ENCODE peak calls at places on chromosomes 12 and 14, in four cellular contexts. D is GM12878, O is K562, Z is HepG2. C is an unnamed sample.
A peak's percentile ranks its signal among the peaks of the same experiment; 100 is the strongest.

GRCh38 chr14:32560213-32560857 is 231.2 kb downstream of the AKAP6 start:
- DNase-seq in O (peak; percentile 40), D (no peak), Z (peak; percentile 82), C (peak; percentile 59)

GRCh38 chr12:1474567-1475153 is 119.7 kb downstream of the FBXL14 start:
- DNase-seq in O (no peak), Z (no peak), D (no peak), C (peak; percentile 31)

GRCh38 chr12:124389537-124390441 is 94.9 kb downstream of the RFLNA start:
- DNase-seq in Z (peak; percentile 38), D (no peak), O (no peak), C (no peak)

GRCh38 chr12:63989301-63989845 is 144.9 kb downstream of the SRGAP1 start:
- DNase-seq in D (no peak), Z (peak; percentile 55), O (no peak), C (no peak)

GRCh38 chr12:13211859-13212664 is 15.5 kb downstream of the EMP1 start:
- DNase-seq in Z (peak; percentile 47), D (no peak), O (peak; percentile 41), C (peak; percentile 56)

GRCh38 chr14:97978336-97978735 is 1181.2 kb downstream of the VRK1 start:
- DNase-seq in D (no peak), O (no peak), Z (no peak), C (peak; percentile 56)

GRCh38 chr12:30989754-30990153 is 63.2 kb downstream of the TSPAN11 start:
- DNase-seq in D (no peak), O (peak; percentile 31), Z (peak; percentile 39), C (peak; percentile 67)

GRCh38 chr14:96597680-96598079 is 95.5 kb downstream of the PAPOLA start:
- DNase-seq in Z (no peak), D (no peak), O (no peak), C (no peak)

GRCh38 chr14:81302613-81303012 is 81.9 kb upstream of the GTF2A1 start:
- DNase-seq in D (no peak), Z (peak; percentile 27), O (peak; percentile 24), C (no peak)

GRCh38 chr14:105050551-105050897 is 14.7 kb downstream of the GPR132 start:
- DNase-seq in O (peak; percentile 35), D (no peak), Z (peak; percentile 30), C (peak; percentile 67)

GRCh38 chr14:63468273-63468672 is 74.9 kb downstream of the PPP2R5E start:
- DNase-seq in O (no peak), Z (no peak), D (peak; percentile 35), C (no peak)

GRCh38 chr12:11795910-11796459 is 146.5 kb downstream of the ETV6 start:
- DNase-seq in O (no peak), D (no peak), Z (peak; percentile 70), C (no peak)

GRCh38 chr14:35155962-35156361 is 33.6 kb downstream of the PRORP start:
- DNase-seq in Z (no peak), O (no peak), D (no peak), C (peak; percentile 21)

GRCh38 chr12:91287753-91288152 is 105.1 kb upstream of the DCN start:
- DNase-seq in O (no peak), D (no peak), Z (no peak), C (no peak)

GRCh38 chr12:522692-523378 is 63.1 kb downstream of the B4GALNT3 start:
- DNase-seq in Z (no peak), O (no peak), D (no peak), C (peak; percentile 30)

GRCh38 chr12:27561535-27562350 is 37.7 kb downstream of the PPFIBP1 start:
- DNase-seq in D (no peak), O (no peak), Z (no peak), C (no peak)

GRCh38 chr14:100755649-100756048 is 29.0 kb downstream of the DLK1 start:
- DNase-seq in Z (no peak), D (no peak), O (peak; percentile 39), C (no peak)

GRCh38 chr14:21557084-21557901 is 22.6 kb downstream of the OR10G3 start:
- DNase-seq in D (peak; percentile 61), Z (peak; percentile 99), O (peak; percentile 49), C (peak; percentile 65)

GRCh38 chr12:81517296-81517695 is 241.9 kb downstream of the PPFIA2 start:
- DNase-seq in D (no peak), Z (no peak), O (no peak), C (no peak)

DNA sequence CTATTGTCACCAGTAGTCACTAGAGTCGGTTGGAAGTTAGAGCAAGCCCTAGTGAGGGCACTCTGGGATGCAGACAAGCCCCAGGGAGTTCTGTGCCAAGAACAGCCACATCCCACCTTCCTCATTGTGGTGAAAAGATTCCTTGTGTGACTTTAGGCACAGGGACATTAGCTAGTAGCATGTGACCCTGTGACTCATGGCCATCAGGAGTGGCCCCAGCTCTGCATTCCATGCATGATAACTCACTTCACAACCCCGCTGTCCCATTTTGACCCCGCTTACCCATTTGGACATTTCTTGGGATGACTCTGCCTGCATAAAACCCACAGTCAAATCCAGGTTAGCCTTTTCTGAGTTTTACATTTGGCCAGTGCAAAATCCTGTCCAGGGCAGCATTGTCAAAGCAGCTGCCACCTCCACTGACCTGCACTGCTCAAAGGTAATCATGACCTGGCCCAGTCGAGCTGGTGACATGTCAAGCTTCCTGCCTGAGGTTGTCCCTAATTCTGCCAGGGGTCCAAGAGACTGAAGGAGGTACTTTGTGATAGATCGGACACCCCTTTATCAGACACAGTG is 430.5 kb downstream of the DPF3 start:
- DNase-seq in Z (no peak), D (no peak), O (no peak), C (no peak)
- TF ChIP-seq MXI1 in Z (no peak), D (no peak), O (no peak), C (no peak)

GRCh38 chr12:123032736-123033391 is 52.4 kb downstream of the ARL6IP4 start:
- DNase-seq in Z (no peak), D (no peak), O (no peak), C (no peak)
- TF ChIP-seq POLR2AphosphoS5 in Z (no peak), D (no peak), O (no peak), C (no peak)

GRCh38 chr12:54407183-54407905 is 11.7 kb downstream of the ITGA5 start:
- DNase-seq in Z (no peak), O (no peak), D (no peak), C (no peak)

GRCh38 chr12:54405573-54405972 is 13.5 kb downstream of the ITGA5 start:
- DNase-seq in Z (no peak), D (no peak), O (no peak), C (no peak)

GRCh38 chr12:54405106-54405505 is 14.0 kb downstream of the ITGA5 start:
- DNase-seq in D (no peak), Z (no peak), O (no peak), C (no peak)

GRCh38 chr12:54401127-54401526 is 16.6 kb upstream of the ZNF385A start:
- DNase-seq in O (no peak), D (no peak), Z (no peak), C (no peak)

DNA sequence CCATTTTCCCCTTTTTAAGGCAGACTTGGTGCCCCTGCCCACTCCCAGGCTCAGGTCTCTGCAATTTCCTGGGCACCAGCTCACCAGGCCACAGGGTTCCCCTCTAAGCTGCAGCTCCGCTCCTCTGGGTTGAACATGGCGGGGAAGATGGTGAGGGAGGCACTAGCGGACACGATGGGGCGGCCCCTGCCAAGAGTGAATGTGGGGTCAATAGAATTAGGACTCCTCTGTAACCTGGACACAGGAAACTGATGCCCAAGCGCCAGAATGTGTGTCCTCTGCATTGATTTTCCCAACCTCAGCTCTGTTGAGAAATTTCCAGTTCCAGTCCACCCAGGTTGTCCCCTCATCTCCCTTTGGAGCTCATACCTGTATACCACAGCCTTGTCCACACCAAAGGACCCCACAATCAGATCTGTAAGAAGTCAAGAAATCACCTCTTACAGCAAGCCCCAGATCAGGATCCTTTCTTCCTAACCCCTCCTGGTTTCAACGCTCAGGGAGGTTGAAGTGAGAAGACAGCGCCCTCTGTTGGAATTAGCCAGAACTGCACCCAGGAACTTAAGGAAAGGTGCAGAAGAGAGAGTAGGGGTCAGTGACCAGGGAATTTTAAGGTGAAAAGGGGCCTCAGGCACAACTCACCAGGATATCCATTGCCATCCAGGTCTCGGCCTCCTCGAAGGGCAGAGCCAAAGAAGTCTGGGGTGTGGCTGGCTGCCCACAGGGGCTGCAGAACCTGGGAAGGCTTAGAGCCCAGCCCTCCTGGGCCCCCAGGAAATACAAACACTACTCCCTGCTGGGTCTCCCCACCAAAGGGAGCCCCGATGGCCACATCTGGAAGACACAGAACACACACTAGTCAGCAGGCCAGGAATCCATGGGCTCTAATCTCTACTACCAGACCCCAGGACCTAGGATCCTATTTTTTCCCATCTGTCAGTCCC is 14.7 kb downstream of the ITGA5 start:
- DNase-seq in D (no peak), Z (peak; percentile 40), O (peak; percentile 68), C (peak; percentile 64)
- TF ChIP-seq MXI1 in D (no peak), Z (no peak), O (no peak), C (no peak)

GRCh38 chr12:123115409-123116111 is 35.3 kb downstream of the PITPNM2 start:
- DNase-seq in O (no peak), Z (no peak), D (peak; percentile 8), C (no peak)
- TF ChIP-seq POLR2AphosphoS5 in O (no peak), Z (no peak), D (no peak), C (no peak)

GRCh38 chr12:6450091-6450868 is 1.6 kb upstream of the TAPBPL start:
- DNase-seq in D (no peak), Z (no peak), O (no peak), C (no peak)

GRCh38 chr12:6450869-6451347 is 934 bp upstream of the TAPBPL start:
- DNase-seq in O (no peak), D (no peak), Z (no peak), C (no peak)

GRCh38 chr12:6452908-6453630 is 1.2 kb downstream of the TAPBPL start:
- DNase-seq in D (no peak), O (no peak), Z (no peak), C (no peak)

GRCh38 chr12:6451348-6452244 is at the start of gene TAPBPL:
- DNase-seq in Z (peak; percentile 89), D (peak; percentile 75), O (peak; percentile 31), C (peak; percentile 88)

GRCh38 chr12:6452245-6452731 is 446 bp downstream of the TAPBPL start:
- DNase-seq in O (no peak), Z (no peak), D (no peak), C (peak; percentile 54)
- TF ChIP-seq MXI1 in O (no peak), Z (no peak), D (no peak), C (no peak)

DNA sequence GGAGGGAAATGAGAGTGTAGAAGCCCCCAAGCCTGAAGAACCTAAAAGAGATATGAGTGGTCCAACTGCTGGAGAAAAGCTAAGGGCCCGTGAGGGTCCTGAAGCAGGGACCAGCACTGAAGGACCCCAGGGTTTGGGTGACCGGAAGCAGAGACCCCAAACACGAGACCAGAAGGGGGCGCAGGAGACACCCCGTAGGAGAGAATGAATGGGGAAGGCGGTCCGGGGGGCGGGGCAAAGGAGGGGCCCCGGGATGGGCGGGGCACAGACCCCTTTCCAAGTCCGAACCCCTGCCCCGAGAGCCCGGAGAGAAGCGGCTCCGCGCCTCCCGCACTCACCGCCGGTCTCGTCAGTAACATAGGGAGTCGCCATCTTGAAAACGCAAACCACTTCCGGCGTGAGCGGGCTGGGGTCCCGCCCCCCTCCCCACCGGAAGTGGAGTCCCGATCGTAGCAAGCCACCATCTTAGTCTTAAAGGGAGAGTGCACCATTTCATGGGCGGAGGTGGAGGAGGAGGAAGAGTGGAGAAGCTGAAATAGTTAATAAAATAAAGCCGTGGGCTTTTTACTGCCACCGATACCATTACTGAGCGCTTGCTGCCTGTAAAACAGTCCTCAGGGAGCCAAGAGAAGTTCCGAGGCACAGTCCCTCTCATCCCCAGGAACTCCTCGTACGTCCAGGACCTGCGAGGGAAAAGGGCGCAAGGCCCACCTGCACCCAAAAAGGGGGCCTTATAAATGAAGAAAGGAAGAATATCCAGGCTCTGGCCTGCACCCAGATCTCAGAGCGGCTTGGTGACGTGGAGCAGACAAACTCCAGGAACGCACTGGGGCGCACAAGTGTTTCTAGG is 731 bp downstream of the PYM1 start:
- DNase-seq in Z (peak; percentile 90), O (peak; percentile 97), D (peak; percentile 81), C (peak; percentile 96)
- TF ChIP-seq POLR2AphosphoS5 in Z (peak; percentile 70), O (peak; percentile 39), D (peak; percentile 60), C (peak; percentile 54)

C was measured in SK-N-SH.